ENCODE peak calls at places on chromosome 18, in ten cellular contexts. One of them, this sample, is unnamed.

GRCh38 chr18:48802543-48803428 is 148.0 kb downstream of the SMAD7 start:
- DNase-seq in stomach: peak
- DNase-seq in AG04450: no peak
- DNase-seq in hypothalamus: no peak
- DNase-seq in NCI-H510A treated with DMSO at 0.1 percent for 48 hours: no peak
- DNase-seq in stimulated activated CD4-positive, alpha-beta T cell treated with anti-CD3 and anti-CD28 coated beads, TNF-alpha, amount 100 ng/mL, for 48 hours: no peak
- DNase-seq in GM19239: no peak
- DNase-seq in activated CD8-positive, alpha-beta memory T cell treated with anti-CD3 and anti-CD28 coated beads, Interleukin-2, amount 50 U/mL, for 48 hours: peak
- DNase-seq in COLO829: no peak
- DNase-seq in iPS DF 6.9: no peak
- DNase-seq in this sample: peak

GRCh38 chr18:47574966-47575365 is 323.5 kb upstream of the SKOR2 start:
- DNase-seq in stomach: no peak
- DNase-seq in AG04450: no peak
- DNase-seq in hypothalamus: no peak
- DNase-seq in NCI-H510A treated with DMSO at 0.1 percent for 48 hours: no peak
- DNase-seq in stimulated activated CD4-positive, alpha-beta T cell treated with anti-CD3 and anti-CD28 coated beads, TNF-alpha, amount 100 ng/mL, for 48 hours: no peak
- DNase-seq in GM19239: no peak
- DNase-seq in activated CD8-positive, alpha-beta memory T cell treated with anti-CD3 and anti-CD28 coated beads, Interleukin-2, amount 50 U/mL, for 48 hours: no peak
- DNase-seq in COLO829: no peak
- DNase-seq in iPS DF 6.9: no peak
- DNase-seq in this sample: no peak

GRCh38 chr18:7038330-7038846 is 79.2 kb downstream of the LAMA1 start:
- DNase-seq in stomach: no peak
- DNase-seq in AG04450: peak
- DNase-seq in hypothalamus: no peak
- DNase-seq in NCI-H510A treated with DMSO at 0.1 percent for 48 hours: peak
- DNase-seq in stimulated activated CD4-positive, alpha-beta T cell treated with anti-CD3 and anti-CD28 coated beads, TNF-alpha, amount 100 ng/mL, for 48 hours: no peak
- DNase-seq in GM19239: no peak
- DNase-seq in activated CD8-positive, alpha-beta memory T cell treated with anti-CD3 and anti-CD28 coated beads, Interleukin-2, amount 50 U/mL, for 48 hours: no peak
- DNase-seq in COLO829: peak
- DNase-seq in iPS DF 6.9: peak
- DNase-seq in this sample: peak

GRCh38 chr18:79599503-79599931 is 80.1 kb upstream of the CTDP1 start:
- DNase-seq in stomach: no peak
- DNase-seq in AG04450: no peak
- DNase-seq in hypothalamus: no peak
- DNase-seq in NCI-H510A treated with DMSO at 0.1 percent for 48 hours: no peak
- DNase-seq in stimulated activated CD4-positive, alpha-beta T cell treated with anti-CD3 and anti-CD28 coated beads, TNF-alpha, amount 100 ng/mL, for 48 hours: no peak
- DNase-seq in GM19239: no peak
- DNase-seq in activated CD8-positive, alpha-beta memory T cell treated with anti-CD3 and anti-CD28 coated beads, Interleukin-2, amount 50 U/mL, for 48 hours: no peak
- DNase-seq in COLO829: no peak
- DNase-seq in iPS DF 6.9: no peak
- DNase-seq in this sample: peak

GRCh38 chr18:48952287-48953095 is 1.7 kb upstream of the SMAD7 start:
- DNase-seq in stomach: peak
- DNase-seq in AG04450: no peak
- DNase-seq in hypothalamus: peak
- DNase-seq in NCI-H510A treated with DMSO at 0.1 percent for 48 hours: peak
- DNase-seq in stimulated activated CD4-positive, alpha-beta T cell treated with anti-CD3 and anti-CD28 coated beads, TNF-alpha, amount 100 ng/mL, for 48 hours: peak
- DNase-seq in GM19239: no peak
- DNase-seq in activated CD8-positive, alpha-beta memory T cell treated with anti-CD3 and anti-CD28 coated beads, Interleukin-2, amount 50 U/mL, for 48 hours: peak
- DNase-seq in COLO829: no peak
- DNase-seq in iPS DF 6.9: no peak
- DNase-seq in this sample: peak

GRCh38 chr18:7617738-7618422 is 50.8 kb downstream of the PTPRM start:
- DNase-seq in stomach: peak
- DNase-seq in AG04450: no peak
- DNase-seq in hypothalamus: no peak
- DNase-seq in NCI-H510A treated with DMSO at 0.1 percent for 48 hours: no peak
- DNase-seq in stimulated activated CD4-positive, alpha-beta T cell treated with anti-CD3 and anti-CD28 coated beads, TNF-alpha, amount 100 ng/mL, for 48 hours: no peak
- DNase-seq in GM19239: no peak
- DNase-seq in activated CD8-positive, alpha-beta memory T cell treated with anti-CD3 and anti-CD28 coated beads, Interleukin-2, amount 50 U/mL, for 48 hours: no peak
- DNase-seq in COLO829: no peak
- DNase-seq in iPS DF 6.9: no peak
- DNase-seq in this sample: no peak

GRCh38 chr18:63869374-63869773 is 18.1 kb upstream of the SERPINB2 start:
- DNase-seq in stomach: no peak
- DNase-seq in AG04450: peak
- DNase-seq in hypothalamus: no peak
- DNase-seq in NCI-H510A treated with DMSO at 0.1 percent for 48 hours: no peak
- DNase-seq in stimulated activated CD4-positive, alpha-beta T cell treated with anti-CD3 and anti-CD28 coated beads, TNF-alpha, amount 100 ng/mL, for 48 hours: no peak
- DNase-seq in GM19239: no peak
- DNase-seq in activated CD8-positive, alpha-beta memory T cell treated with anti-CD3 and anti-CD28 coated beads, Interleukin-2, amount 50 U/mL, for 48 hours: no peak
- DNase-seq in COLO829: peak
- DNase-seq in iPS DF 6.9: no peak
- DNase-seq in this sample: no peak

GRCh38 chr18:80172056-80172455 is 63.0 kb downstream of the ADNP2 start:
- DNase-seq in stomach: no peak
- DNase-seq in AG04450: no peak
- DNase-seq in hypothalamus: no peak
- DNase-seq in NCI-H510A treated with DMSO at 0.1 percent for 48 hours: no peak
- DNase-seq in stimulated activated CD4-positive, alpha-beta T cell treated with anti-CD3 and anti-CD28 coated beads, TNF-alpha, amount 100 ng/mL, for 48 hours: no peak
- DNase-seq in GM19239: no peak
- DNase-seq in activated CD8-positive, alpha-beta memory T cell treated with anti-CD3 and anti-CD28 coated beads, Interleukin-2, amount 50 U/mL, for 48 hours: no peak
- DNase-seq in COLO829: no peak
- DNase-seq in iPS DF 6.9: no peak
- DNase-seq in this sample: no peak

GRCh38 chr18:1177232-1177631 is 272.6 kb downstream of the ADCYAP1 start:
- DNase-seq in stomach: no peak
- DNase-seq in AG04450: no peak
- DNase-seq in hypothalamus: no peak
- DNase-seq in NCI-H510A treated with DMSO at 0.1 percent for 48 hours: no peak
- DNase-seq in stimulated activated CD4-positive, alpha-beta T cell treated with anti-CD3 and anti-CD28 coated beads, TNF-alpha, amount 100 ng/mL, for 48 hours: no peak
- DNase-seq in GM19239: no peak
- DNase-seq in activated CD8-positive, alpha-beta memory T cell treated with anti-CD3 and anti-CD28 coated beads, Interleukin-2, amount 50 U/mL, for 48 hours: no peak
- DNase-seq in COLO829: no peak
- DNase-seq in iPS DF 6.9: no peak
- DNase-seq in this sample: no peak

GRCh38 chr18:55522011-55522410 is 66.0 kb downstream of the TCF4 start:
- DNase-seq in stomach: no peak
- DNase-seq in AG04450: no peak
- DNase-seq in hypothalamus: no peak
- DNase-seq in NCI-H510A treated with DMSO at 0.1 percent for 48 hours: no peak
- DNase-seq in stimulated activated CD4-positive, alpha-beta T cell treated with anti-CD3 and anti-CD28 coated beads, TNF-alpha, amount 100 ng/mL, for 48 hours: peak
- DNase-seq in GM19239: no peak
- DNase-seq in activated CD8-positive, alpha-beta memory T cell treated with anti-CD3 and anti-CD28 coated beads, Interleukin-2, amount 50 U/mL, for 48 hours: no peak
- DNase-seq in COLO829: peak
- DNase-seq in iPS DF 6.9: peak
- DNase-seq in this sample: no peak

GRCh38 chr18:63949068-63949737 is at the start of gene HMSD:
- DNase-seq in stomach: peak
- DNase-seq in AG04450: no peak
- DNase-seq in hypothalamus: peak
- DNase-seq in NCI-H510A treated with DMSO at 0.1 percent for 48 hours: peak
- DNase-seq in stimulated activated CD4-positive, alpha-beta T cell treated with anti-CD3 and anti-CD28 coated beads, TNF-alpha, amount 100 ng/mL, for 48 hours: peak
- DNase-seq in GM19239: peak
- DNase-seq in activated CD8-positive, alpha-beta memory T cell treated with anti-CD3 and anti-CD28 coated beads, Interleukin-2, amount 50 U/mL, for 48 hours: peak
- DNase-seq in COLO829: no peak
- DNase-seq in iPS DF 6.9: no peak
- DNase-seq in this sample: peak

GRCh38 chr18:46833899-46834298 is 77.0 kb upstream of the ST8SIA5 start:
- DNase-seq in stomach: no peak
- DNase-seq in AG04450: no peak
- DNase-seq in hypothalamus: no peak
- DNase-seq in NCI-H510A treated with DMSO at 0.1 percent for 48 hours: no peak
- DNase-seq in stimulated activated CD4-positive, alpha-beta T cell treated with anti-CD3 and anti-CD28 coated beads, TNF-alpha, amount 100 ng/mL, for 48 hours: no peak
- DNase-seq in GM19239: no peak
- DNase-seq in activated CD8-positive, alpha-beta memory T cell treated with anti-CD3 and anti-CD28 coated beads, Interleukin-2, amount 50 U/mL, for 48 hours: no peak
- DNase-seq in COLO829: no peak
- DNase-seq in iPS DF 6.9: no peak
- DNase-seq in this sample: no peak

GRCh38 chr18:50341443-50341842 is 33.4 kb upstream of the SKA1 start:
- DNase-seq in stomach: no peak
- DNase-seq in AG04450: no peak
- DNase-seq in hypothalamus: no peak
- DNase-seq in NCI-H510A treated with DMSO at 0.1 percent for 48 hours: no peak
- DNase-seq in stimulated activated CD4-positive, alpha-beta T cell treated with anti-CD3 and anti-CD28 coated beads, TNF-alpha, amount 100 ng/mL, for 48 hours: no peak
- DNase-seq in GM19239: no peak
- DNase-seq in activated CD8-positive, alpha-beta memory T cell treated with anti-CD3 and anti-CD28 coated beads, Interleukin-2, amount 50 U/mL, for 48 hours: no peak
- DNase-seq in COLO829: no peak
- DNase-seq in iPS DF 6.9: no peak
- DNase-seq in this sample: peak

GRCh38 chr18:49024808-49025361 is 74.1 kb upstream of the SMAD7 start:
- DNase-seq in stomach: no peak
- DNase-seq in AG04450: no peak
- DNase-seq in hypothalamus: no peak
- DNase-seq in NCI-H510A treated with DMSO at 0.1 percent for 48 hours: no peak
- DNase-seq in stimulated activated CD4-positive, alpha-beta T cell treated with anti-CD3 and anti-CD28 coated beads, TNF-alpha, amount 100 ng/mL, for 48 hours: no peak
- DNase-seq in GM19239: no peak
- DNase-seq in activated CD8-positive, alpha-beta memory T cell treated with anti-CD3 and anti-CD28 coated beads, Interleukin-2, amount 50 U/mL, for 48 hours: peak
- DNase-seq in COLO829: no peak
- DNase-seq in iPS DF 6.9: no peak
- DNase-seq in this sample: no peak